ENCODE peak calls at places on chromosomes 5 and 9, in four cellular contexts. One of them, this sample, is unnamed.

GRCh38 chr9:88694625-88695024 is 159.6 kb downstream of the NXNL2 start:
- DNase-seq in K562: no peak
- DNase-seq in SK-N-SH: no peak
- DNase-seq in GM12891: no peak
- DNase-seq in this sample: no peak

GRCh38 chr5:77852514-77853352 is 76.6 kb upstream of the TBCA start:
- DNase-seq in K562: no peak
- DNase-seq in SK-N-SH: peak; percentile 87
- DNase-seq in GM12891: peak; percentile 73
- DNase-seq in this sample: peak; percentile 59

GRCh38 chr5:140111043-140111858 is 2.7 kb upstream of the PURA start:
- DNase-seq in K562: peak; percentile 43
- DNase-seq in SK-N-SH: no peak
- DNase-seq in GM12891: no peak
- DNase-seq in this sample: no peak

GRCh38 chr5:91541696-91542095 is 158.6 kb upstream of the ARRDC3 start:
- DNase-seq in K562: no peak
- DNase-seq in SK-N-SH: no peak
- DNase-seq in GM12891: no peak
- DNase-seq in this sample: no peak

GRCh38 chr5:173287086-173287485 is 41.1 kb downstream of the STC2 start:
- DNase-seq in K562: no peak
- DNase-seq in SK-N-SH: no peak
- DNase-seq in GM12891: no peak
- DNase-seq in this sample: no peak

GRCh38 chr5:94031631-94032030 is 290.2 kb upstream of the POU5F2 start:
- DNase-seq in K562: no peak
- DNase-seq in SK-N-SH: no peak
- DNase-seq in GM12891: no peak
- DNase-seq in this sample: no peak

GRCh38 chr5:138467711-138468132 is 2.4 kb downstream of the EGR1 start:
- DNase-seq in K562: no peak
- DNase-seq in SK-N-SH: peak; percentile 20
- DNase-seq in GM12891: no peak
- DNase-seq in this sample: no peak

GRCh38 chr5:98714710-98715109 is 58.8 kb upstream of the RGMB start:
- DNase-seq in K562: no peak
- DNase-seq in SK-N-SH: no peak
- DNase-seq in GM12891: no peak
- DNase-seq in this sample: no peak

GRCh38 chr5:81162501-81162900 is 70.6 kb upstream of the CKMT2 start:
- DNase-seq in K562: no peak
- DNase-seq in SK-N-SH: no peak
- DNase-seq in GM12891: no peak
- DNase-seq in this sample: no peak

GRCh38 chr5:141223112-141223783 is at the start of gene PCDHB14:
- DNase-seq in K562: peak; percentile 18
- DNase-seq in SK-N-SH: peak; percentile 78
- DNase-seq in GM12891: no peak
- DNase-seq in this sample: no peak

GRCh38 chr5:119529811-119530210 is 77.5 kb downstream of the HSD17B4 start:
- DNase-seq in K562: no peak
- DNase-seq in SK-N-SH: no peak
- DNase-seq in GM12891: no peak
- DNase-seq in this sample: no peak

GRCh38 chr5:141495456-141495811 is 6.6 kb downstream of the PCDHGC5 start:
- DNase-seq in K562: no peak
- DNase-seq in SK-N-SH: no peak
- DNase-seq in GM12891: no peak
- DNase-seq in this sample: no peak

GRCh38 chr9:90891656-90892055 is 90.0 kb downstream of the SYK start:
- DNase-seq in K562: no peak
- DNase-seq in SK-N-SH: no peak
- DNase-seq in GM12891: no peak
- DNase-seq in this sample: no peak

GRCh38 chr5:42059291-42059690 is 134.2 kb downstream of the FBXO4 start:
- DNase-seq in K562: no peak
- DNase-seq in SK-N-SH: no peak
- DNase-seq in GM12891: no peak
- DNase-seq in this sample: no peak

GRCh38 chr5:101878190-101878589 is 417.9 kb downstream of the SLCO4C1 start:
- DNase-seq in K562: no peak
- DNase-seq in SK-N-SH: no peak
- DNase-seq in GM12891: no peak
- DNase-seq in this sample: no peak

GRCh38 chr5:1889321-1890065 is 6.8 kb upstream of the IRX4 start:
- DNase-seq in K562: no peak
- DNase-seq in SK-N-SH: no peak
- DNase-seq in GM12891: no peak
- DNase-seq in this sample: no peak

GRCh38 chr5:65391591-65391990 is 90.1 kb downstream of the ADAMTS6 start:
- DNase-seq in K562: no peak
- DNase-seq in SK-N-SH: no peak
- DNase-seq in GM12891: no peak
- DNase-seq in this sample: no peak

GRCh38 chr5:135829681-135830383 is 4.6 kb upstream of the SLC25A48 start:
- DNase-seq in K562: peak; percentile 72
- DNase-seq in SK-N-SH: peak; percentile 82
- DNase-seq in GM12891: peak; percentile 66
- DNase-seq in this sample: peak; percentile 52

GRCh38 chr5:43315262-43315661 is 2.0 kb upstream of the HMGCS1 start:
- DNase-seq in K562: no peak
- DNase-seq in SK-N-SH: no peak
- DNase-seq in GM12891: no peak
- DNase-seq in this sample: no peak

GRCh38 chr5:60829490-60830266 is 14.4 kb downstream of the ELOVL7 start:
- DNase-seq in K562: no peak
- DNase-seq in SK-N-SH: no peak
- DNase-seq in GM12891: no peak
- DNase-seq in this sample: no peak

GRCh38 chr9:82082563-82082962 is 94.0 kb downstream of the SPATA31D1 start:
- DNase-seq in K562: no peak
- DNase-seq in SK-N-SH: no peak
- DNase-seq in GM12891: no peak
- DNase-seq in this sample: no peak

GRCh38 chr5:11814373-11814772 is 89.9 kb downstream of the CTNND2 start:
- DNase-seq in K562: no peak
- DNase-seq in SK-N-SH: no peak
- DNase-seq in GM12891: no peak
- DNase-seq in this sample: no peak

GRCh38 chr5:131104169-131104775 is 60.8 kb downstream of the HINT1 start:
- DNase-seq in K562: no peak
- DNase-seq in SK-N-SH: no peak
- DNase-seq in GM12891: no peak
- DNase-seq in this sample: no peak

GRCh38 chr5:82821978-82822927 is 254.9 kb downstream of the TMEM167A start:
- DNase-seq in K562: no peak
- DNase-seq in SK-N-SH: no peak
- DNase-seq in GM12891: no peak
- DNase-seq in this sample: no peak

GRCh38 chr9:93298498-93299417 is 114.8 kb downstream of the WNK2 start:
- DNase-seq in K562: no peak
- DNase-seq in SK-N-SH: peak; percentile 34
- DNase-seq in GM12891: no peak
- DNase-seq in this sample: no peak

GRCh38 chr9:93300175-93300572 is 116.2 kb downstream of the WNK2 start:
- DNase-seq in K562: no peak
- DNase-seq in SK-N-SH: peak; percentile 13
- DNase-seq in GM12891: no peak
- DNase-seq in this sample: no peak

GRCh38 chr9:93299418-93300174 is 115.7 kb downstream of the WNK2 start:
- DNase-seq in K562: no peak
- DNase-seq in SK-N-SH: peak; percentile 32
- DNase-seq in GM12891: no peak
- DNase-seq in this sample: no peak

GRCh38 chr9:93296889-93297480 is 113.0 kb downstream of the WNK2 start:
- DNase-seq in K562: no peak
- DNase-seq in SK-N-SH: peak; percentile 27
- DNase-seq in GM12891: peak; percentile 11
- DNase-seq in this sample: no peak

DNA sequence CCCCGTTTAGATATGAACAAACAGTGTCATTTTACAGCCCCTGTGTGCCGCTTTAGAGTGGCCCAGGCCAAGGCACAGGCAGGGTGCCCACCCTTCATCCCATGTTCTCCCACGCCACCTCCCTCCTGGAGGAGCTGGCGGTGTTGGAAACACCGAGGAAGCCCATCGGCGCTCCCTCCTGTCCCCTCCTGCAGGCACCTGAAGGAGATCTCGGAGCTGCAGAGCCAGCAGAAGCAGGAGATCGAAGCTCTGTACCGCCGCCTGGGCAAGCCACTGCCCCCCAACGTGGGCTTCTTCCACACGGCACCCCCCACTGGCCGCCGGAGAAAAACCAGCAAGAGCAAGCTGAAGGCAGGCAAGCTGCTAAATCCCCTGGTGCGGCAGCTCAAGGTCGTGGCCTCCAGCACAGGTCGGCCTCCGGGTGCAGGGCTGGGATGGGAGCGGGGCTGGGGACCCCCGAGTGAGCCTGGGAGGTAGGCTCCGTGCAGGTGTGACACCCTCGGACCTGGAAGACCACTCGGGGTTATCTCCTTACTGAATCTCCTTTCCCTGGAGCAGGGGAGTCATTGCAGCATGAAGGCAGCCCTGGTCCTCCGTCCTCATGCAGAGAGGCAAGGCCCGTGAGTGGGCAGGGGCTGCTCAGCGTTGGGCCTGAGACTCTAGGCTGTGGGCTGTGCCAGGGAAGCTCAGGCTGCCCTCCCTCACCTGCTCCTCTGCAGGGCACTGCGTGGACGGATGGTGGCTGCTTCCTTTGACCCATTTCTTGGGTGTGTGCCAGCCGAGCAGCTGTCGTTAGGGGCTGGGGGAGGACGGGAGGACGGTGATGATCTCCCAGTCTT is 113.9 kb downstream of the WNK2 start:
- DNase-seq in K562: no peak
- DNase-seq in SK-N-SH: peak; percentile 39
- DNase-seq in GM12891: peak; percentile 12
- DNase-seq in this sample: peak; percentile 20
- TF ChIP-seq TAF1 in K562: no peak
- TF ChIP-seq TAF1 in SK-N-SH: no peak
- TF ChIP-seq TAF1 in GM12891: no peak
- TF ChIP-seq TAF1 in this sample: no peak

GRCh38 chr5:177484902-177485549 is 11.6 kb upstream of the DBN1 start:
- DNase-seq in K562: no peak
- DNase-seq in SK-N-SH: no peak
- DNase-seq in GM12891: no peak
- DNase-seq in this sample: no peak

GRCh38 chr5:177483994-177484901 is 10.8 kb upstream of the DBN1 start:
- DNase-seq in K562: no peak
- DNase-seq in SK-N-SH: no peak
- DNase-seq in GM12891: no peak
- DNase-seq in this sample: no peak

GRCh38 chr5:177482359-177482795 is 8.9 kb upstream of the DBN1 start:
- DNase-seq in K562: no peak
- DNase-seq in SK-N-SH: peak; percentile 58
- DNase-seq in GM12891: no peak
- DNase-seq in this sample: no peak

GRCh38 chr5:177486256-177486655 is 11.1 kb downstream of the PDLIM7 start:
- DNase-seq in K562: no peak
- DNase-seq in SK-N-SH: no peak
- DNase-seq in GM12891: no peak
- DNase-seq in this sample: no peak

GRCh38 chr5:177483042-177483441 is 9.6 kb upstream of the DBN1 start:
- DNase-seq in K562: no peak
- DNase-seq in SK-N-SH: no peak
- DNase-seq in GM12891: no peak
- DNase-seq in this sample: no peak
- TF ChIP-seq POLR2AphosphoS5 in K562: no peak
- TF ChIP-seq POLR2AphosphoS5 in SK-N-SH: no peak
- TF ChIP-seq POLR2AphosphoS5 in GM12891: no peak
- TF ChIP-seq POLR2AphosphoS5 in this sample: no peak

GRCh38 chr9:18268381-18268780 is 205.6 kb upstream of the ADAMTSL1 start:
- DNase-seq in K562: no peak
- DNase-seq in SK-N-SH: no peak
- DNase-seq in GM12891: no peak
- DNase-seq in this sample: no peak
- TF ChIP-seq TAF1 in K562: no peak
- TF ChIP-seq TAF1 in SK-N-SH: no peak
- TF ChIP-seq TAF1 in GM12891: no peak
- TF ChIP-seq TAF1 in this sample: no peak

GRCh38 chr5:150659360-150660107 is 1.5 kb upstream of the MYOZ3 start:
- DNase-seq in K562: no peak
- DNase-seq in SK-N-SH: peak; percentile 9
- DNase-seq in GM12891: no peak
- DNase-seq in this sample: no peak
- TF ChIP-seq POLR2AphosphoS5 in K562: no peak
- TF ChIP-seq POLR2AphosphoS5 in SK-N-SH: no peak
- TF ChIP-seq POLR2AphosphoS5 in GM12891: no peak
- TF ChIP-seq POLR2AphosphoS5 in this sample: no peak

GRCh38 chr9:76667521-76667957 is 96.7 kb upstream of the PCA3 start:
- DNase-seq in K562: peak; percentile 47
- DNase-seq in SK-N-SH: no peak
- DNase-seq in GM12891: no peak
- DNase-seq in this sample: no peak
- TF ChIP-seq TAF1 in K562: no peak
- TF ChIP-seq TAF1 in SK-N-SH: peak; percentile 3
- TF ChIP-seq TAF1 in GM12891: no peak
- TF ChIP-seq TAF1 in this sample: no peak

GRCh38 chr9:84670106-84670800 is 724 bp downstream of the NTRK2 start:
- DNase-seq in K562: no peak
- DNase-seq in SK-N-SH: peak; percentile 60
- DNase-seq in GM12891: no peak
- DNase-seq in this sample: peak; percentile 7

GRCh38 chr9:84667571-84668203 is 1.8 kb upstream of the NTRK2 start:
- DNase-seq in K562: no peak
- DNase-seq in SK-N-SH: peak; percentile 59
- DNase-seq in GM12891: peak; percentile 21
- DNase-seq in this sample: peak; percentile 5

GRCh38 chr9:84669008-84669292 is 579 bp upstream of the NTRK2 start:
- DNase-seq in K562: no peak
- DNase-seq in SK-N-SH: no peak
- DNase-seq in GM12891: no peak
- DNase-seq in this sample: peak; percentile 5

GRCh38 chr9:84669293-84670105 is at the start of gene NTRK2:
- DNase-seq in K562: no peak
- DNase-seq in SK-N-SH: peak; percentile 65
- DNase-seq in GM12891: peak; percentile 31
- DNase-seq in this sample: peak; percentile 33

GRCh38 chr9:84668204-84669007 is 1.1 kb upstream of the NTRK2 start:
- DNase-seq in K562: no peak
- DNase-seq in SK-N-SH: peak; percentile 92
- DNase-seq in GM12891: peak; percentile 48
- DNase-seq in this sample: peak; percentile 44
- TF ChIP-seq POLR2AphosphoS5 in K562: no peak
- TF ChIP-seq POLR2AphosphoS5 in SK-N-SH: no peak
- TF ChIP-seq POLR2AphosphoS5 in GM12891: no peak
- TF ChIP-seq POLR2AphosphoS5 in this sample: no peak

This sample was measured in GM12892.